ENCODE peak calls at places on chromosomes 2 and 18, in eight cellular contexts. One of them, this sample, is unnamed.

GRCh38 chr18:41378628-41379027 is 576.4 kb upstream of the PIK3C3 start:
- DNase-seq in GM13977: no peak
- DNase-seq in endothelial cell: no peak
- DNase-seq in uterus: no peak
- DNase-seq in spleen: no peak
- DNase-seq in progenitor cell of endocrine pancreas: no peak
- DNase-seq in natural killer cell: no peak
- DNase-seq in lower lobe of right lung: no peak
- DNase-seq in this sample: no peak

GRCh38 chr2:162261032-162261945 is 18.0 kb upstream of the FAP start:
- DNase-seq in GM13977: peak
- DNase-seq in natural killer cell: peak
- DNase-seq in endothelial cell: peak
- DNase-seq in spleen: peak
- DNase-seq in progenitor cell of endocrine pancreas: no peak
- DNase-seq in uterus: no peak
- DNase-seq in lower lobe of right lung: peak
- DNase-seq in this sample: no peak

GRCh38 chr2:19643117-19643518 is 258.7 kb downstream of the TTC32 start:
- DNase-seq in progenitor cell of endocrine pancreas: no peak
- DNase-seq in natural killer cell: no peak
- DNase-seq in spleen: no peak
- DNase-seq in lower lobe of right lung: no peak
- DNase-seq in endothelial cell: no peak
- DNase-seq in uterus: no peak
- DNase-seq in GM13977: no peak
- DNase-seq in this sample: no peak

GRCh38 chr2:77608510-77608909 is 86.3 kb upstream of the LRRTM4 start:
- DNase-seq in endothelial cell: no peak
- DNase-seq in progenitor cell of endocrine pancreas: no peak
- DNase-seq in natural killer cell: no peak
- DNase-seq in GM13977: no peak
- DNase-seq in spleen: no peak
- DNase-seq in lower lobe of right lung: no peak
- DNase-seq in uterus: no peak
- DNase-seq in this sample: no peak

GRCh38 chr2:213246665-213247281 is 37.5 kb upstream of the SPAG16 start:
- DNase-seq in progenitor cell of endocrine pancreas: peak
- DNase-seq in spleen: no peak
- DNase-seq in GM13977: no peak
- DNase-seq in uterus: no peak
- DNase-seq in lower lobe of right lung: no peak
- DNase-seq in natural killer cell: no peak
- DNase-seq in endothelial cell: peak
- DNase-seq in this sample: no peak

GRCh38 chr2:79849241-79849640 is 336.4 kb downstream of the CTNNA2 start:
- DNase-seq in GM13977: no peak
- DNase-seq in lower lobe of right lung: no peak
- DNase-seq in progenitor cell of endocrine pancreas: no peak
- DNase-seq in endothelial cell: no peak
- DNase-seq in natural killer cell: no peak
- DNase-seq in uterus: no peak
- DNase-seq in spleen: no peak
- DNase-seq in this sample: no peak

GRCh38 chr2:12884713-12885282 is 168.1 kb downstream of the TRIB2 start:
- DNase-seq in endothelial cell: no peak
- DNase-seq in spleen: no peak
- DNase-seq in lower lobe of right lung: no peak
- DNase-seq in natural killer cell: no peak
- DNase-seq in GM13977: no peak
- DNase-seq in uterus: peak
- DNase-seq in progenitor cell of endocrine pancreas: no peak
- DNase-seq in this sample: no peak

GRCh38 chr2:164937864-164938401 is 17.4 kb downstream of the SLC38A11 start:
- DNase-seq in endothelial cell: no peak
- DNase-seq in progenitor cell of endocrine pancreas: no peak
- DNase-seq in uterus: no peak
- DNase-seq in GM13977: no peak
- DNase-seq in natural killer cell: no peak
- DNase-seq in lower lobe of right lung: no peak
- DNase-seq in spleen: no peak
- DNase-seq in this sample: no peak

GRCh38 chr18:12393998-12394397 is 13.7 kb upstream of the PRELID3A start:
- DNase-seq in uterus: no peak
- DNase-seq in progenitor cell of endocrine pancreas: no peak
- DNase-seq in natural killer cell: no peak
- DNase-seq in lower lobe of right lung: no peak
- DNase-seq in GM13977: no peak
- DNase-seq in spleen: peak
- DNase-seq in endothelial cell: no peak
- DNase-seq in this sample: no peak

GRCh38 chr2:232365621-232366321 is 12.8 kb upstream of the ALPP start:
- DNase-seq in spleen: peak
- DNase-seq in lower lobe of right lung: no peak
- DNase-seq in progenitor cell of endocrine pancreas: no peak
- DNase-seq in uterus: no peak
- DNase-seq in natural killer cell: no peak
- DNase-seq in endothelial cell: peak
- DNase-seq in GM13977: no peak
- DNase-seq in this sample: no peak

GRCh38 chr2:238134393-238134785 is 4.1 kb upstream of the KLHL30 start:
- DNase-seq in lower lobe of right lung: peak
- DNase-seq in uterus: no peak
- DNase-seq in endothelial cell: no peak
- DNase-seq in natural killer cell: no peak
- DNase-seq in GM13977: no peak
- DNase-seq in progenitor cell of endocrine pancreas: no peak
- DNase-seq in spleen: peak
- DNase-seq in this sample: no peak

GRCh38 chr2:75569546-75569945 is 8.8 kb upstream of the EVA1A start:
- DNase-seq in GM13977: no peak
- DNase-seq in endothelial cell: no peak
- DNase-seq in lower lobe of right lung: no peak
- DNase-seq in uterus: no peak
- DNase-seq in natural killer cell: no peak
- DNase-seq in spleen: no peak
- DNase-seq in progenitor cell of endocrine pancreas: no peak
- DNase-seq in this sample: no peak

GRCh38 chr18:70494524-70494923 is 205.7 kb downstream of the SOCS6 start:
- DNase-seq in GM13977: no peak
- DNase-seq in endothelial cell: no peak
- DNase-seq in natural killer cell: no peak
- DNase-seq in lower lobe of right lung: no peak
- DNase-seq in spleen: no peak
- DNase-seq in progenitor cell of endocrine pancreas: no peak
- DNase-seq in uterus: no peak
- DNase-seq in this sample: no peak

GRCh38 chr2:50538137-50538536 is 493.8 kb downstream of the NRXN1 start:
- DNase-seq in endothelial cell: peak
- DNase-seq in lower lobe of right lung: no peak
- DNase-seq in GM13977: no peak
- DNase-seq in progenitor cell of endocrine pancreas: no peak
- DNase-seq in uterus: no peak
- DNase-seq in spleen: no peak
- DNase-seq in natural killer cell: no peak
- DNase-seq in this sample: no peak

GRCh38 chr2:50535256-50535655 is 496.7 kb downstream of the NRXN1 start:
- DNase-seq in natural killer cell: no peak
- DNase-seq in uterus: no peak
- DNase-seq in spleen: no peak
- DNase-seq in endothelial cell: no peak
- DNase-seq in lower lobe of right lung: no peak
- DNase-seq in progenitor cell of endocrine pancreas: no peak
- DNase-seq in GM13977: no peak
- DNase-seq in this sample: no peak

DNA sequence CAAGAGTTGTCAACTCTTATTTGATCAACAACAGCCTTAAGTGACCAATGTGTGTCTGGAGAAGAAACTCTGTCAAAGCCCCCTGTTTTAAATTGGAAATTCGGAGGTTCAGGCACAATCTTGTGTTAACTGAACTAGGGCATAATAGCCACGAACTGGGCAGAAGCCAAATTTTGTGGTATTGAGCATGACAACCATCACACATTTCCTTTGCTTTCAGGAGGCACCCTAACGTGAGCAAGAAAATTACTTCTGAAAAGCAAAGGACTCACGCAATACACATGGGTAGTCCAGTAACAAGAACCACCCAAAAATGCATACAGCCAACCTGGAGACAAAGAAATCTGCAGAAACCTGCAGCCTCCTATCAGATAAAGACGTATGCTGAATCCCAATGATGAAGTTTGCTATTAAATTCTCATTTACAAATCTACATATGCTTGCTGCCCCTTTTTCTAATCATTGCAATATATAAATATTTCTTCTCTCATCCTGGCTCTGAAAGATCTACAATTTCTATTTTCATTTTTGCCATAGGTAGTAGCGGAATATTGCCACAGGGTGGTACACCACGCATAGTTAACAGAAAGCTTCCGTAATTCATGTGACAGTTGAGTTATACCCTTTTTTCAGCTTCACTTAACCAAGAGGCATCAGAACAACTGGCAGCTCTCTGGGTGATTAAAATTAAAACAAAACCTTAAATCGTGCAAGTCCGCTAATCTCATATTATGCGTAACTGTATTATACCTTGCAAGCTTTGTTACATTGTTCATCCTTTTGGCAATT is 495.8 kb downstream of the NRXN1 start:
- DNase-seq in lower lobe of right lung: no peak
- DNase-seq in GM13977: peak
- DNase-seq in spleen: no peak
- DNase-seq in natural killer cell: no peak
- DNase-seq in progenitor cell of endocrine pancreas: no peak
- DNase-seq in uterus: no peak
- DNase-seq in endothelial cell: peak
- DNase-seq in this sample: no peak
- TF ChIP-seq CTCF in lower lobe of right lung: no peak
- TF ChIP-seq CTCF in GM13977: peak
- TF ChIP-seq CTCF in spleen: peak
- TF ChIP-seq CTCF in natural killer cell: no peak
- TF ChIP-seq CTCF in progenitor cell of endocrine pancreas: peak
- TF ChIP-seq CTCF in uterus: no peak
- TF ChIP-seq CTCF in endothelial cell: peak
- TF ChIP-seq CTCF in this sample: peak

GRCh38 chr2:26435106-26435505 is 33.4 kb downstream of the DRC1 start:
- DNase-seq in natural killer cell: no peak
- DNase-seq in lower lobe of right lung: no peak
- DNase-seq in uterus: no peak
- DNase-seq in spleen: no peak
- DNase-seq in progenitor cell of endocrine pancreas: no peak
- DNase-seq in endothelial cell: no peak
- DNase-seq in GM13977: no peak
- DNase-seq in this sample: no peak

GRCh38 chr2:26438926-26439325 is 37.2 kb downstream of the DRC1 start:
- DNase-seq in progenitor cell of endocrine pancreas: no peak
- DNase-seq in natural killer cell: no peak
- DNase-seq in endothelial cell: no peak
- DNase-seq in uterus: no peak
- DNase-seq in GM13977: no peak
- DNase-seq in spleen: no peak
- DNase-seq in lower lobe of right lung: no peak
- DNase-seq in this sample: no peak

GRCh38 chr2:26442707-26443106 is 35.2 kb downstream of the OTOF start:
- DNase-seq in natural killer cell: no peak
- DNase-seq in lower lobe of right lung: no peak
- DNase-seq in uterus: no peak
- DNase-seq in spleen: no peak
- DNase-seq in endothelial cell: no peak
- DNase-seq in progenitor cell of endocrine pancreas: no peak
- DNase-seq in GM13977: no peak
- DNase-seq in this sample: no peak

GRCh38 chr2:26432856-26433255 is 31.1 kb downstream of the DRC1 start:
- DNase-seq in spleen: no peak
- DNase-seq in lower lobe of right lung: no peak
- DNase-seq in endothelial cell: no peak
- DNase-seq in natural killer cell: no peak
- DNase-seq in progenitor cell of endocrine pancreas: no peak
- DNase-seq in GM13977: no peak
- DNase-seq in uterus: no peak
- DNase-seq in this sample: no peak

DNA sequence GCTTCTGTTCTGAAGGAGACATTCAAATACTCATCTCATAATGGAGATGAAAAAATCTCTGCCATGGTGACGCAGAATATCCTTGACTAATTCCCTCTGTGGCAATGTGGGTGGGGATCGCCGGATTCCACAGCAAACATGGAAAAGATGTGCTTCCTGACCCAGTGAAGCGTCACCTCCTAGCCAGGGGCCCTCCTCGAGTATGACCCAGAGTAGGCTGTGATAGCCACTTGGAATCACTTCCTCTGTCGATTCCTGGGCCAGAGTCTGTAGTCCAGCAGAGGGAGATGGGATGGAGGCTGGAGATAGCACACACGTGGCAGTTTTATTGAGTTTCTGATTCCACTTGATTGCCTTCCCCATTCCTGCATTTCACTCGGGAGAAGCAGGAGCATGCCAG is 36.8 kb downstream of the DRC1 start:
- DNase-seq in lower lobe of right lung: no peak
- DNase-seq in spleen: no peak
- DNase-seq in GM13977: no peak
- DNase-seq in endothelial cell: no peak
- DNase-seq in natural killer cell: no peak
- DNase-seq in uterus: no peak
- DNase-seq in progenitor cell of endocrine pancreas: no peak
- DNase-seq in this sample: no peak
- TF ChIP-seq CTCF in lower lobe of right lung: no peak
- TF ChIP-seq CTCF in spleen: no peak
- TF ChIP-seq CTCF in GM13977: no peak
- TF ChIP-seq CTCF in endothelial cell: no peak
- TF ChIP-seq CTCF in natural killer cell: no peak
- TF ChIP-seq CTCF in uterus: no peak
- TF ChIP-seq CTCF in progenitor cell of endocrine pancreas: no peak
- TF ChIP-seq CTCF in this sample: no peak

GRCh38 chr18:72638353-72638752 is 94.2 kb upstream of the CBLN2 start:
- DNase-seq in endothelial cell: no peak
- DNase-seq in spleen: no peak
- DNase-seq in natural killer cell: no peak
- DNase-seq in uterus: no peak
- DNase-seq in progenitor cell of endocrine pancreas: no peak
- DNase-seq in GM13977: no peak
- DNase-seq in lower lobe of right lung: no peak
- DNase-seq in this sample: no peak

GRCh38 chr18:72637319-72638113 is 93.4 kb upstream of the CBLN2 start:
- DNase-seq in lower lobe of right lung: no peak
- DNase-seq in natural killer cell: no peak
- DNase-seq in uterus: no peak
- DNase-seq in progenitor cell of endocrine pancreas: no peak
- DNase-seq in GM13977: no peak
- DNase-seq in endothelial cell: no peak
- DNase-seq in spleen: no peak
- DNase-seq in this sample: no peak

GRCh38 chr18:72634500-72634899 is 90.4 kb upstream of the CBLN2 start:
- DNase-seq in uterus: no peak
- DNase-seq in natural killer cell: no peak
- DNase-seq in endothelial cell: no peak
- DNase-seq in GM13977: no peak
- DNase-seq in lower lobe of right lung: no peak
- DNase-seq in progenitor cell of endocrine pancreas: no peak
- DNase-seq in spleen: no peak
- DNase-seq in this sample: no peak
- TF ChIP-seq CTCF in uterus: no peak
- TF ChIP-seq CTCF in natural killer cell: no peak
- TF ChIP-seq CTCF in endothelial cell: no peak
- TF ChIP-seq CTCF in GM13977: no peak
- TF ChIP-seq CTCF in lower lobe of right lung: no peak
- TF ChIP-seq CTCF in progenitor cell of endocrine pancreas: no peak
- TF ChIP-seq CTCF in spleen: no peak
- TF ChIP-seq CTCF in this sample: no peak

GRCh38 chr2:45650851-45651414 is 542 bp upstream of the PRKCE start:
- DNase-seq in spleen: peak
- DNase-seq in lower lobe of right lung: peak
- DNase-seq in progenitor cell of endocrine pancreas: peak
- DNase-seq in uterus: peak
- DNase-seq in endothelial cell: peak
- DNase-seq in GM13977: peak
- DNase-seq in natural killer cell: peak
- DNase-seq in this sample: peak
- TF ChIP-seq CTCF in spleen: peak
- TF ChIP-seq CTCF in lower lobe of right lung: peak
- TF ChIP-seq CTCF in progenitor cell of endocrine pancreas: peak
- TF ChIP-seq CTCF in uterus: peak
- TF ChIP-seq CTCF in endothelial cell: peak
- TF ChIP-seq CTCF in GM13977: peak
- TF ChIP-seq CTCF in natural killer cell: no peak
- TF ChIP-seq CTCF in this sample: peak

This sample was measured in type B pancreatic cell.